ENCODE peak calls at places on chromosomes 16 and 17, in eight cellular contexts. X is foreskin fibroblast; Z is astrocyte; J is hepatocyte; H is CD4-positive, alpha-beta T cell; M is ovary; G is AG09309; R is astrocyte of the cerebellum. I is an unnamed sample.

GRCh38 chr16:25747160-25747758 is 55.5 kb downstream of the HS3ST4 start:
- DNase-seq in G (no peak), X (peak), M (no peak), R (no peak), J (peak), H (no peak), Z (no peak), I (peak)

GRCh38 chr17:32007463-32008298 is 498 bp downstream of the LRRC37B start:
- DNase-seq in G (no peak), R (no peak), Z (peak), M (no peak), H (peak), J (peak), X (peak), I (peak)

GRCh38 chr17:3400008-3400407 is 1.8 kb upstream of the OR1E1 start:
- DNase-seq in G (no peak), J (no peak), Z (no peak), R (no peak), X (peak), H (no peak), M (no peak), I (no peak)

GRCh38 chr17:61597606-61598005 is 6.6 kb upstream of the NACA2 start:
- DNase-seq in M (no peak), R (no peak), X (no peak), Z (no peak), J (no peak), G (no peak), H (no peak), I (no peak)

GRCh38 chr17:78498848-78499247 is 78.3 kb downstream of the DNAH17 start:
- DNase-seq in X (no peak), R (no peak), H (no peak), Z (no peak), G (no peak), M (no peak), J (no peak), I (no peak)

GRCh38 chr16:57906385-57907316 is 64.3 kb downstream of the CNGB1 start:
- DNase-seq in G (no peak), X (peak), R (no peak), M (no peak), J (no peak), Z (no peak), H (peak), I (peak)

GRCh38 chr16:58938856-58939255 is 204.7 kb upstream of the GOT2 start:
- DNase-seq in H (no peak), X (no peak), J (no peak), Z (no peak), R (no peak), G (no peak), M (no peak), I (no peak)

GRCh38 chr16:56988161-56988947 is 1.0 kb upstream of the NLRC5 start:
- DNase-seq in Z (no peak), J (no peak), X (peak), M (no peak), R (no peak), G (no peak), H (no peak), I (no peak)

GRCh38 chr16:80875616-80876015 is 71.2 kb upstream of the CDYL2 start:
- DNase-seq in Z (no peak), X (no peak), M (no peak), J (peak), G (no peak), H (no peak), R (no peak), I (no peak)

GRCh38 chr17:78474631-78475146 is 96.2 kb downstream of the PGS1 start:
- DNase-seq in X (no peak), Z (no peak), G (no peak), J (no peak), H (no peak), R (no peak), M (no peak), I (no peak)

GRCh38 chr17:1491406-1492248 is 859 bp downstream of the MYO1C start:
- DNase-seq in Z (no peak), X (peak), J (peak), G (no peak), M (peak), R (no peak), H (no peak), I (peak)

GRCh38 chr17:60559995-60560859 is 34.2 kb upstream of the APPBP2 start:
- DNase-seq in M (no peak), J (no peak), Z (no peak), X (no peak), H (no peak), R (no peak), G (no peak), I (no peak)

GRCh38 chr17:79897243-79898063 is 58.2 kb upstream of the CBX4 start:
- DNase-seq in X (no peak), H (no peak), Z (no peak), G (no peak), R (no peak), J (no peak), M (no peak), I (no peak)

GRCh38 chr17:73613271-73613941 is 30.8 kb downstream of the SDK2 start:
- DNase-seq in G (no peak), X (no peak), R (no peak), H (no peak), J (no peak), M (no peak), Z (no peak), I (peak)

GRCh38 chr17:27596106-27596505 is 34.9 kb upstream of the LGALS9 start:
- DNase-seq in H (no peak), M (peak), R (no peak), J (peak), Z (no peak), X (no peak), G (no peak), I (no peak)

GRCh38 chr17:62720126-62720850 is 87.8 kb downstream of the MARCHF10 start:
- DNase-seq in G (no peak), X (no peak), J (no peak), R (no peak), Z (peak), H (no peak), M (no peak), I (no peak)

GRCh38 chr16:82660966-82661365 is 34.2 kb downstream of the CDH13 start:
- DNase-seq in J (no peak), H (no peak), R (no peak), Z (no peak), M (no peak), G (no peak), X (no peak), I (no peak)

GRCh38 chr17:75878174-75878998 is at the start of gene TRIM47:
- DNase-seq in M (peak), X (peak), R (no peak), H (no peak), Z (peak), J (peak), G (no peak), I (no peak)

GRCh38 chr17:73030995-73031394 is 61.5 kb downstream of the SLC39A11 start:
- DNase-seq in Z (no peak), X (no peak), G (no peak), J (no peak), H (no peak), R (no peak), M (no peak), I (no peak)

GRCh38 chr17:5898406-5898805 is 171.8 kb upstream of the WSCD1 start:
- DNase-seq in H (no peak), J (no peak), G (no peak), X (no peak), R (no peak), Z (no peak), M (no peak), I (no peak)

GRCh38 chr17:14471052-14471451 is 170.2 kb downstream of the HS3ST3B1 start:
- DNase-seq in G (peak), Z (peak), H (no peak), J (peak), R (no peak), X (peak), M (peak), I (no peak)

GRCh38 chr16:5058476-5058875 is 7.3 kb downstream of the C16orf89 start:
- DNase-seq in H (no peak), M (no peak), R (no peak), J (no peak), Z (no peak), X (peak), G (no peak), I (peak)
- TF ChIP-seq CTCF in H (no peak), M (no peak), R (peak), J (no peak), Z (peak), X (peak), G (peak), I (peak)

GRCh38 chr17:39401412-39402278 is at the start of gene FBXL20:
- DNase-seq in J (peak), R (peak), X (peak), G (peak), M (peak), H (peak), Z (peak), I (peak)

GRCh38 chr17:39402890-39403605 is 1.6 kb upstream of the FBXL20 start:
- DNase-seq in Z (no peak), H (no peak), M (no peak), X (no peak), G (no peak), J (no peak), R (no peak), I (no peak)

GRCh38 chr17:39400547-39401411 is 647 bp downstream of the FBXL20 start:
- DNase-seq in M (no peak), X (peak), Z (peak), G (no peak), H (peak), R (no peak), J (peak), I (no peak)

GRCh38 chr17:39402279-39402889 is 958 bp upstream of the FBXL20 start:
- DNase-seq in M (peak), R (peak), Z (peak), G (peak), H (peak), X (peak), J (peak), I (peak)

DNA sequence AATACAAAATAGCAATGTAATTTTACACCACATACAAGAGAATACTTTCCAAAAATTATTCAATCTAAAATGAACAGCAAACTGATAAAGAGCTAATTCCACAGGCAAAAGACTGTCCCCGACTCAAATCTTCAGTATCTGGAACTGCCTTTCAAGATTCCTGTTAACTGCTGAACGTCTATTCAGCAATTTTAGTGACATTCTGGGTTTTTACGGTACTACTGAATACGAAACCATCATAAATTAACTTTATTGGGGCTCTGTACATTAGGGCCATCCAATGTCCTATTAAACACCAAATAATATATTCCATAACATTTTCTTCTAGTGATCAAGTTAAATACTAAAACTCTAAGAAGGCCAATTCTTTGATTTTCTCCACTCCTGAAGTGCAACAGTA is 1.6 kb downstream of the FBXL20 start:
- DNase-seq in X (no peak), G (no peak), Z (no peak), R (no peak), M (no peak), J (no peak), H (no peak), I (no peak)
- TF ChIP-seq CTCF in X (no peak), G (no peak), Z (no peak), R (no peak), M (no peak), J (no peak), H (no peak), I (no peak)

GRCh38 chr17:11503292-11503691 is 95.0 kb upstream of the DNAH9 start:
- DNase-seq in M (no peak), R (no peak), H (no peak), Z (no peak), G (no peak), J (no peak), X (no peak), I (peak)
- TF ChIP-seq CTCF in M (no peak), R (no peak), H (no peak), Z (no peak), G (no peak), J (no peak), X (no peak), I (no peak)

GRCh38 chr16:86831366-86831765 is 253.0 kb downstream of the FOXL1 start:
- DNase-seq in H (no peak), R (no peak), X (no peak), G (no peak), Z (no peak), M (no peak), J (no peak), I (no peak)

GRCh38 chr16:86834451-86835035 is 256.2 kb downstream of the FOXL1 start:
- DNase-seq in G (no peak), H (no peak), X (peak), M (no peak), J (peak), R (no peak), Z (peak), I (peak)

GRCh38 chr16:86835981-86836380 is 257.6 kb downstream of the FOXL1 start:
- DNase-seq in X (no peak), Z (no peak), H (no peak), J (no peak), M (no peak), R (no peak), G (no peak), I (no peak)

GRCh38 chr16:86833136-86833535 is 254.8 kb downstream of the FOXL1 start:
- DNase-seq in G (no peak), M (peak), H (no peak), J (no peak), R (no peak), Z (no peak), X (peak), I (no peak)

DNA sequence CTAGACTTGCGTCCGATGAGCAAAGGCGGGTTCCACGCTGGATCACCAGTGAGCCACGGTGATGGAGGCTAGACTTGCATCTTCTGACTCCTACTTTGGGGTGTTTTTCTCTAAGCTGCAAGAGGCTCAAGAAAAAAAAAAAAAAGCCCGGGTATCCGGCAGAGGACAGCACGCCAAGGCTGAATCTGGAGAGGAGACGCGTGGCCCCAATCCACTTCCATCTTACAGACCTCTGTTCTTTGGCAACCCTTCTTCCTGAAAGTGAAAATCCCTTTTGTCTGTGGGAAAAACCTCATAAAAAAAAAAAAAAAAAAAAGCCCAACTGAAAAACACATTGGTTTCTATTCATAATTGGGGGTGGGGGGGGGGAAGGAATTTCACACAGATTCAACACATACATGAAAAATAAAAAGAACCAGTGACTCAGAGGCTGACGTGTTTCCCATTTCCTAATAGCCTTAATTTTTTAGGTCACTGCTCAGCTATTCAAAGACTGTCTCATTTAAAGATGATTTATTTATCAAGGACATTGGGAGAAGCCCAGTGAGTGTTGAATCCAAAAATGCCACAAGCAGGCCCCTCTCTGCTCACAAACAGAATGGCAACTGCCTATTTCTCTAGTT is 258.3 kb downstream of the FOXL1 start:
- DNase-seq in G (peak), X (peak), Z (peak), J (no peak), H (no peak), M (no peak), R (peak), I (no peak)
- TF ChIP-seq CTCF in G (no peak), X (no peak), Z (no peak), J (no peak), H (no peak), M (no peak), R (no peak), I (no peak)

DNA sequence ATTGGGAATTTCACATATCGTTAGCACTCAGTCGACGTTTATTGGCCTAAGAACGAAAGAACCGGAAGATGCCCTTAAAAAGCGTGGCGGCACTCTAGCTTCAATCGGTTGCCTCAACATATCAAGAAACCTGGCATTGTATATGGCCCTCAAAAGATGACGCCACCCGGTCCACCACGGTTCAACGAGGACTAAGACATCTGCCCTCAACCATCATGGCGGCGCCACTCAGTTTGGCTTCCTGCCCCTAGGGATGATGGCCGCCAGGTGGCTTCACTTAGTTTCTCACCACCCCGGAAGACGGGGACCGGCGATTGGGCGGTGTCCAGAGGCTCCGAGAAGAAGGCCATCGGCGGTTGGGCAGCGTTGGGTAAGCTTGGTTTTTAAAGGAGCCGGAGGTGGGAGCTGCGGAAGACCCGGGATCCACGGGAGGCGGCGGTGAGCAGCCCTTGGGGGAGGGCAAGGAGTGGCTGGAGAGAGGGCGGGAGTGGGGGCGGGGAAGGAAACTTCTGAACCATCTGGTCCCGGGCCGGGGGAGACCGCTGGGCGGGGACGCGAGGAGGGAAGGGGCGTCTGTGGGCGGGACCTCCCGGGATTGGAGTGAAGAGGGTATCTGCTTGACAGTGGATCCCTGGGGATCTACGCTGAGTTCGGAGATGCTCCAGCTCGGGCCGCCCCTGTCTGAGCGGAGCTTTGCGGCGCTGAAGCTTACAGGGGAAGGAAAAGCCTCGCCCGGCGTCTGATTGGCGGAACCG is at the start of gene PRR14:
- DNase-seq in H (peak), G (peak), X (peak), M (peak), J (peak), R (peak), Z (peak), I (peak)
- TF ChIP-seq CTCF in H (no peak), G (peak), X (no peak), M (peak), J (no peak), R (peak), Z (no peak), I (peak)

GRCh38 chr16:72099377-72099818 is 5.8 kb downstream of the DHX38 start:
- DNase-seq in H (peak), M (no peak), Z (peak), J (peak), X (peak), R (peak), G (no peak), I (peak)
- TF ChIP-seq CTCF in H (peak), M (no peak), Z (peak), J (peak), X (peak), R (peak), G (peak), I (peak)

GRCh38 chr17:44628234-44629188 is 27.8 kb upstream of the MEIOC start:
- DNase-seq in H (no peak), G (no peak), J (peak), R (no peak), Z (no peak), X (peak), M (peak), I (peak)
- TF ChIP-seq CTCF in H (no peak), G (no peak), J (no peak), R (no peak), Z (no peak), X (no peak), M (no peak), I (no peak)

DNA sequence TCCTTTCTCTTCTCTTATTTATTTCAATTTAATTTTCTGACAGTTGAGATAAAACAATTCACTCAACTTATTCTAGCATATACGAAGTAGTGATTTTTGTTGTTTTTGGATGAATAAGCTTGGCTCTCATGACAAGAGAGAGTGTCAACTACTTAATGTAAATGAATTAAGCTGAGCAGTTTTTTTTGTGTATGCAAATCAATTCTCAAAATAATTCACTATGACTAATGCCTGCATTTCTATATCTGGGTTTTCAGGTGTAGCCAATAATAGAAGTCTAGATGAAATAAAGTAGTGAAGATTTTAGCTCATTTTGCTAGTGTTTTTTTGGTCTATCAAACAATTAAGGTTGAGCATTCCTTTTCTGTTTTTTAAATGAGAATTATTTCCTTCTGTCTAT is 1354.0 kb downstream of the CDH8 start:
- DNase-seq in Z (no peak), J (no peak), H (no peak), M (no peak), R (no peak), G (no peak), X (no peak), I (no peak)
- TF ChIP-seq CTCF in Z (no peak), J (no peak), H (no peak), M (no peak), R (no peak), G (no peak), X (no peak), I (no peak)

GRCh38 chr17:48502901-48503300 is 27.9 kb downstream of the HOXB1 start:
- DNase-seq in R (no peak), Z (no peak), M (no peak), J (no peak), H (no peak), G (no peak), X (no peak), I (no peak)

GRCh38 chr17:48504953-48505352 is 25.9 kb downstream of the HOXB1 start:
- DNase-seq in H (no peak), J (no peak), M (no peak), G (no peak), R (no peak), Z (no peak), X (no peak), I (no peak)

GRCh38 chr17:48503747-48504146 is 27.1 kb downstream of the HOXB1 start:
- DNase-seq in G (no peak), J (peak), Z (no peak), X (no peak), R (no peak), H (no peak), M (no peak), I (no peak)

GRCh38 chr17:48505788-48506187 is 25.0 kb downstream of the HOXB1 start:
- DNase-seq in G (peak), J (peak), M (no peak), H (peak), X (peak), R (peak), Z (peak), I (no peak)

GRCh38 chr17:48506246-48506645 is 24.6 kb downstream of the HOXB1 start:
- DNase-seq in Z (no peak), X (no peak), R (no peak), J (no peak), G (no peak), H (no peak), M (no peak), I (no peak)
- TF ChIP-seq CTCF in Z (no peak), X (no peak), R (no peak), J (no peak), G (no peak), H (no peak), M (no peak), I (peak)

GRCh38 chr17:10737168-10737622 is 7.4 kb upstream of the TMEM220 start:
- DNase-seq in H (peak), Z (peak), M (peak), X (peak), R (peak), J (peak), G (no peak), I (peak)
- TF ChIP-seq CTCF in H (peak), Z (peak), M (peak), X (peak), R (peak), J (peak), G (peak), I (peak)

I was measured in neural crest cell.